ENCODE peak calls at places on chromosomes 12 and 14, in eight cellular contexts. P is HCT116, Y is astrocyte of the cerebellum, E is endothelial cell, R is BJ, Z is omental fat pad, O is H9, S is neural crest cell. X is an unnamed sample.

GRCh38 chr14:89440997-89441909 is 24.2 kb upstream of the FOXN3 start:
- DNase-seq in P (no peak), Y (no peak), E (no peak), R (no peak), Z (no peak), O (peak), S (no peak), X (no peak)

GRCh38 chr12:50579757-50580267 is 75.0 kb downstream of the DIP2B start:
- DNase-seq in P (no peak), Y (no peak), E (no peak), R (no peak), Z (no peak), O (no peak), S (no peak), X (no peak)

GRCh38 chr12:121949643-121950397 is 31.4 kb downstream of the CFAP251 start:
- DNase-seq in P (no peak), Y (peak), E (no peak), R (no peak), Z (no peak), O (no peak), S (no peak), X (no peak)

GRCh38 chr12:54258286-54258685 is 21.6 kb downstream of the CBX5 start:
- DNase-seq in P (no peak), Y (peak), E (no peak), R (no peak), Z (no peak), O (no peak), S (no peak), X (no peak)

GRCh38 chr12:121202407-121203355 is 7.2 kb upstream of the P2RX4 start:
- DNase-seq in P (no peak), Y (no peak), E (no peak), R (peak), Z (no peak), O (no peak), S (no peak), X (no peak)

GRCh38 chr12:105083551-105084105 is 630 bp downstream of the ALDH1L2 start:
- DNase-seq in P (no peak), Y (no peak), E (no peak), R (peak), Z (no peak), O (peak), S (peak), X (no peak)

GRCh38 chr14:90087433-90087832 is 25.6 kb downstream of the KCNK13 start:
- DNase-seq in P (no peak), Y (peak), E (no peak), R (no peak), Z (peak), O (no peak), S (no peak), X (peak)

GRCh38 chr14:34539407-34540180 is at the start of gene EAPP:
- DNase-seq in P (peak), Y (peak), E (peak), R (peak), Z (peak), O (peak), S (peak), X (peak)

GRCh38 chr14:94421316-94421715 is 31.3 kb downstream of the SERPINA11 start:
- DNase-seq in P (no peak), Y (no peak), E (no peak), R (no peak), Z (no peak), O (no peak), S (no peak), X (peak)

GRCh38 chr14:91692075-91692474 is 39.8 kb downstream of the CATSPERB start:
- DNase-seq in P (no peak), Y (no peak), E (no peak), R (no peak), Z (no peak), O (no peak), S (no peak), X (no peak)

GRCh38 chr12:91777268-91777997 is 368.2 kb downstream of the BTG1 start:
- DNase-seq in P (peak), Y (no peak), E (no peak), R (no peak), Z (no peak), O (no peak), S (no peak), X (no peak)

GRCh38 chr12:50157259-50157658 is 9.9 kb downstream of the CERS5 start:
- DNase-seq in P (no peak), Y (no peak), E (no peak), R (no peak), Z (no peak), O (no peak), S (no peak), X (no peak)

GRCh38 chr12:78760906-78761305 is 103.7 kb upstream of the SYT1 start:
- DNase-seq in P (no peak), Y (no peak), E (no peak), R (no peak), Z (no peak), O (no peak), S (no peak), X (no peak)

GRCh38 chr12:31715283-31715825 is 13.5 kb downstream of the AMN1 start:
- DNase-seq in P (no peak), Y (no peak), E (no peak), R (no peak), Z (no peak), O (no peak), S (no peak), X (no peak)

GRCh38 chr14:84250863-84251262 is 1279.1 kb upstream of the FLRT2 start:
- DNase-seq in P (no peak), Y (no peak), E (peak), R (no peak), Z (no peak), O (no peak), S (no peak), X (no peak)

GRCh38 chr12:98939350-98939749 is 294.3 kb downstream of the APAF1 start:
- DNase-seq in P (peak), Y (peak), E (peak), R (peak), Z (no peak), O (no peak), S (no peak), X (no peak)

GRCh38 chr12:94266390-94266789 is 118.0 kb downstream of the PLXNC1 start:
- DNase-seq in P (no peak), Y (no peak), E (no peak), R (no peak), Z (no peak), O (no peak), S (no peak), X (no peak)

GRCh38 chr12:116459921-116460666 is 99.1 kb upstream of the MAP1LC3B2 start:
- DNase-seq in P (no peak), Y (no peak), E (no peak), R (peak), Z (no peak), O (no peak), S (no peak), X (no peak)

GRCh38 chr12:116528498-116528897 is 30.7 kb upstream of the MAP1LC3B2 start:
- DNase-seq in P (no peak), Y (no peak), E (no peak), R (no peak), Z (no peak), O (no peak), S (no peak), X (no peak)

GRCh38 chr12:124466200-124467128 is 100.9 kb downstream of the NCOR2 start:
- DNase-seq in P (no peak), Y (no peak), E (no peak), R (no peak), Z (no peak), O (no peak), S (no peak), X (no peak)

GRCh38 chr14:104119119-104119699 is 19.2 kb upstream of the KIF26A start:
- DNase-seq in P (no peak), Y (no peak), E (no peak), R (no peak), Z (no peak), O (peak), S (no peak), X (no peak)

GRCh38 chr12:114685320-114685781 is 1.4 kb upstream of the TBX3 start:
- DNase-seq in P (no peak), Y (no peak), E (no peak), R (no peak), Z (no peak), O (peak), S (no peak), X (no peak)

DNA sequence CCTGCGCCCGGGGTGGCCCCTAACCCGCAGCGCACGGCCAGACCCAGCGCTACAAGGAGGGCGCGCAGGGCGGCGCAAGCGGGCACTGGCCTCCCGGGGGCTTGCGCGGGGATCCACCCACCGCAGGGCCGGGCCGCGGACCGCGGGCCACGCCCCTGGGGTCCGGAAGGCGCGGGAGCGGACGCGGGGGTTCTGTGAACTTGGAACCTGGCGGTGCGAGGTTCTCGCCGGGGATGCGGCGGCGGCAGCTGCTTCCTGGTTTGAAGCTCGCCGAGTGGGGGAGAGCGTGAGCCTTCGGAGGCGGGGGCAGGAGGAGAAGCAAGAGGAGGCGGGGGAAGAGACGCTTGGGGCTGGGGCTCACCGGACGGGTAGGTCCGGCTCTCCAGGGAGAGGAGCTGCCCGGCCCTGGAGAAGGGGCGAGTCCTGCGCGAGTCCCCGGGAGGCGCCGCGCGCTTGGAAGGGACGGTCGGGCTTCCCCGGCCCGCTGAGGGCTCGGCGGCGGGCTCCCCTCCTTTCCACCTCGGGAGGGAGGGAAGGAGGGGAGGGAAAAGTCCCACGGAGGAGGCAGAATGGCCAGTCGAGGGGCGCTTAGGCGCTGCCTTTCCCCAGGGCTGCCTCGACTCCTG is at the start of gene PRKCH:
- DNase-seq in P (peak), Y (peak), E (peak), R (no peak), Z (no peak), O (peak), S (peak), X (no peak)
- TF ChIP-seq CTCF in P (peak), Y (peak), E (no peak), R (peak), Z (no peak), O (peak), S (no peak), X (no peak)

DNA sequence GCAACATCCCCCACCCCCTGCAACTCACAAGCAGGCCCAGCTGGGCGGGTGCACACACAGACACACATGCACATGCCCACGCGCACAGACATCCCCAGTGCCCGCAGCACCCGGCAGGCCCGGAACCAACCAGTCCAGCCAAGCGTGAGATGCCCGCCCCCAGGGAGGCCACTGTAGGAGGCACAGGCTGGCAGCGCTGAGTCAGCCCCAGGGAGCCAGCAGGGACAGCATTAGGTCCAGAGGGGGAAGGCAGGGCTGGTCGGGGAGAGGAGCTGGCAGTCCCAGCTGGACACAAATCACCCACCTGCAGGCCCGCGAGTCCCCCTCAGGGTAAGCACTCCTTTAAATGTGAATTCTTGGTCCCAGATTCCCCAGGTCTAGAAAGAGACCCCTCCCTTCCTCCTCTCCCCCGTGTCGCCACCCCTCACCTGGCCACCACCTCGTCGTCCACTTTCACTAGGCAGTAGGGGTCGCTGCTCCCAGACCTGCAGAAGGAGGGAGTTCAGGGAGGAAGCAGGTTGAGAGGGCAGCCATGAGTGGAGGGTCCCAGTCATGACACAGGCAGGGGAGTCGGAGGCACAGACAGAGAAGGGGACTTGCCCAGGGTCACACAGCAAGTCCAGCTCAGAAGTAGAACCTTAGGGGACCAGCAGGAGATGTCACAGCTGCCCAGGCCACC is 5.0 kb downstream of the RASAL1 start:
- DNase-seq in P (no peak), Y (no peak), E (no peak), R (no peak), Z (no peak), O (peak), S (no peak), X (no peak)
- TF ChIP-seq CTCF in P (peak), Y (peak), E (no peak), R (no peak), Z (no peak), O (peak), S (no peak), X (no peak)

DNA sequence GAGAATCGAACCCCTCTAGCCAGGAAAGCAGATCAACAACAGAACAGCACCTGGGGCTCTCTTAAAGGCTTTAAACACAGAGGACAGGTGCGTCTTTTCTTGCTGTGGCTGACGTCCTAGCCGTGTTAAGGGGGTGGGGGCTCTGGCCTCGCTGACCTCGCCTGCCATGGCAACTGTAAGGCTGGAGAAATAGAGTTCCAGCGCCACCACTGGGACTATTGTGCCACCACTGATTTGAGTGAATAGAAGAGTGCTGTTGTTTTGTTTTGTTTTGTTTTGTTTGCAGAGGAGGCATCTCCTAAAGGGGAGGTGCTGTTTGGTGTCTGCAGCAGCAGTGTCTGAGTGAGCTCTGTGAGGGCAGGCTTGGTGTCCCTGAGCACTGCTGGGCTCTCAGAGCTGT is 34.2 kb upstream of the PRMT8 start:
- DNase-seq in P (no peak), Y (no peak), E (peak), R (no peak), Z (no peak), O (peak), S (peak), X (no peak)
- TF ChIP-seq CTCF in P (no peak), Y (no peak), E (no peak), R (no peak), Z (no peak), O (peak), S (peak), X (no peak)

DNA sequence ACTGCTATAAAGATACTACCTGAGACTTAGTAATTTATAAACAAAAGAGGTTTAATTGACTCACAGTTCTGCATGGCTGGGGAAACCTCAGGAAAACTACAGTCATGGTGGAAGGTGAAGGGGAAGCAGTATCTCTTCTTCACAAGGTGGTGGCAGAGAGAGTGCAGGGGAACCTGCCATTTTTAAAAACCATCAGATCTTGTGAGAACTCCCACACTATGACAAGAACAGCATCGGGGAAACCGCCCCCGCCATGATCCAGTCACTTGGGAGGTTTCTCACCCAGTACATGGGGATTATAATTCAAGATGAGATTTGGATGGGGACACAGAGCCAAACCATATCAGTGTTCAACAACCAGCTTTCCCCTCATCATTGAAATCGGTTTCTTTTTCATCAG is 49.9 kb downstream of the AEBP2 start:
- DNase-seq in P (no peak), Y (no peak), E (no peak), R (no peak), Z (no peak), O (no peak), S (no peak), X (no peak)
- TF ChIP-seq CTCF in P (no peak), Y (no peak), E (no peak), R (no peak), Z (no peak), O (no peak), S (no peak), X (no peak)

GRCh38 chr12:7870335-7870734 is 2.4 kb downstream of the SLC2A14 start:
- DNase-seq in P (no peak), Y (no peak), E (no peak), R (no peak), Z (no peak), O (no peak), S (no peak), X (no peak)
- TF ChIP-seq CTCF in P (no peak), Y (no peak), E (no peak), R (no peak), Z (no peak), O (no peak), S (no peak), X (no peak)

GRCh38 chr14:24365600-24366374 is 2.2 kb upstream of the NFATC4 start:
- DNase-seq in P (peak), Y (peak), E (peak), R (peak), Z (peak), O (peak), S (peak), X (no peak)

GRCh38 chr14:24366375-24366663 is 1.7 kb upstream of the NFATC4 start:
- DNase-seq in P (no peak), Y (no peak), E (no peak), R (no peak), Z (no peak), O (no peak), S (no peak), X (no peak)

GRCh38 chr14:24368215-24368561 is 204 bp downstream of the NFATC4 start:
- DNase-seq in P (no peak), Y (no peak), E (no peak), R (no peak), Z (no peak), O (peak), S (no peak), X (no peak)

GRCh38 chr14:24367506-24368214 is at the start of gene NFATC4:
- DNase-seq in P (peak), Y (peak), E (peak), R (peak), Z (no peak), O (peak), S (peak), X (no peak)

GRCh38 chr14:24366664-24367505 is 1.1 kb upstream of the NFATC4 start:
- DNase-seq in P (peak), Y (peak), E (peak), R (peak), Z (peak), O (peak), S (peak), X (peak)
- TF ChIP-seq CTCF in P (no peak), Y (no peak), E (no peak), R (no peak), Z (no peak), O (no peak), S (no peak), X (no peak)

GRCh38 chr14:22432348-22432976 is 156.6 kb downstream of the DAD1 start:
- DNase-seq in P (peak), Y (peak), E (no peak), R (peak), Z (no peak), O (no peak), S (no peak), X (no peak)
- TF ChIP-seq CTCF in P (no peak), Y (no peak), E (no peak), R (no peak), Z (no peak), O (no peak), S (no peak), X (no peak)

GRCh38 chr12:46124132-46124847 is 133.9 kb upstream of the SCAF11 start:
- DNase-seq in P (no peak), Y (no peak), E (no peak), R (no peak), Z (no peak), O (no peak), S (no peak), X (no peak)

GRCh38 chr12:46126050-46126727 is 135.8 kb upstream of the SCAF11 start:
- DNase-seq in P (no peak), Y (no peak), E (no peak), R (no peak), Z (no peak), O (no peak), S (no peak), X (no peak)

GRCh38 chr12:46124848-46125619 is 134.7 kb upstream of the SCAF11 start:
- DNase-seq in P (peak), Y (peak), E (peak), R (peak), Z (no peak), O (peak), S (peak), X (no peak)
- TF ChIP-seq CTCF in P (peak), Y (peak), E (peak), R (peak), Z (peak), O (peak), S (peak), X (peak)

GRCh38 chr14:54001189-54001878 is 44.7 kb upstream of the BMP4 start:
- DNase-seq in P (no peak), Y (no peak), E (no peak), R (no peak), Z (no peak), O (no peak), S (no peak), X (no peak)
- TF ChIP-seq CTCF in P (peak), Y (no peak), E (no peak), R (no peak), Z (no peak), O (peak), S (peak), X (no peak)